ENCODE peak calls at places on chromosome 4, in four cellular contexts. Z is K562, A is GM12878, U is HepG2. N is an unnamed sample.
A peak's percentile ranks its signal among the peaks of the same experiment; 100 is the strongest.

GRCh38 chr4:56976878-56977320 is 507 bp downstream of the NOA1 start:
- DNase-seq in Z (peak; percentile 54), A (no peak), U (peak; percentile 26), N (peak; percentile 44)

GRCh38 chr4:103996637-103997036 is 276.9 kb upstream of the TACR3 start:
- DNase-seq in Z (no peak), A (no peak), U (peak; percentile 45), N (peak; percentile 42)

GRCh38 chr4:151484396-151485102 is 75.6 kb downstream of the FHIP1A start:
- DNase-seq in Z (no peak), A (no peak), U (peak; percentile 38), N (no peak)

GRCh38 chr4:140633154-140633553 is 64.4 kb upstream of the UCP1 start:
- DNase-seq in Z (no peak), A (no peak), U (no peak), N (no peak)

GRCh38 chr4:63787326-63787725 is 621.9 kb downstream of the TECRL start:
- DNase-seq in Z (no peak), A (no peak), U (no peak), N (no peak)

GRCh38 chr4:108556166-108556565 is 64.2 kb upstream of the RPL34 start:
- DNase-seq in Z (no peak), A (no peak), U (no peak), N (no peak)

GRCh38 chr4:144656857-144657256 is 10.9 kb downstream of the HHIP start:
- DNase-seq in Z (no peak), A (no peak), U (no peak), N (no peak)

GRCh38 chr4:158810487-158811215 is 41.8 kb downstream of the FNIP2 start:
- DNase-seq in Z (no peak), A (no peak), U (no peak), N (peak; percentile 66)

GRCh38 chr4:119029847-119030535 is 105.6 kb upstream of the MYOZ2 start:
- DNase-seq in Z (no peak), A (no peak), U (no peak), N (no peak)

GRCh38 chr4:15794905-15795304 is 16.8 kb downstream of the CD38 start:
- DNase-seq in Z (no peak), A (no peak), U (no peak), N (no peak)

DNA sequence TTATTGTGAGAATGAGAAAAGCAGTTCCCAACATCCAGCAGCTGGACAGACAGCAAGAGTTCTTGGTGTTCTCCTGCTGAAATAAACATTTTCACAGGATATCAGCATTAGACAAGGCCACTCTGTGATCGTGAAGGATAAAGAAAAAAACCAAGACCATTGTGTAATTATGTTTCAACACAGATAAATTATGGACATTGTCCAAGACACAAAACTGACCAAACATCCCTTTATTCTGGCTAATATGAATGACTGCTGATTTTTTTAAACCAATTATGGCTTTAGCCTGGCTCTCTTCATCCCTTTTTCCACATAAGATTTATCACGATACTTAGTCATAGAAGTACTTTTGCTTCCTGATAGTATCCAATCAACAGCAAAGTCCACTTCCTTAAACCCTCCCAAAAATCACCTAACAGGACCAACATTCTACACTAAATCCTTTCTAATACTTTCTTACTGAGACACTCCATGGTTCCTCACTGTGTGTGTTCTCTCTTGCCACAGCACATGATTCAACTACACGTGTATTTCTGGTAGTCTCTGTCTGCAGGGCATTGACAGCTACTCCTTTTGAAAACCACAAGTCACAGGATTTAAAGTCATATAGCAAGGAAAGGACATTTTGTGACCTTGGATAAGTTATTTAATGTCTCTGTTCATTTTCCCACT is 137.0 kb upstream of the PGRMC2 start:
- DNase-seq in Z (no peak), A (no peak), U (no peak), N (no peak)
- TF ChIP-seq BHLHE40 in Z (no peak), A (no peak), U (no peak), N (no peak)

GRCh38 chr4:52856802-52857201 is 5.3 kb upstream of the RASL11B start:
- DNase-seq in Z (no peak), A (no peak), U (no peak), N (no peak)
- TF ChIP-seq FOXM1 in Z (no peak), A (no peak), U (no peak), N (no peak)

DNA sequence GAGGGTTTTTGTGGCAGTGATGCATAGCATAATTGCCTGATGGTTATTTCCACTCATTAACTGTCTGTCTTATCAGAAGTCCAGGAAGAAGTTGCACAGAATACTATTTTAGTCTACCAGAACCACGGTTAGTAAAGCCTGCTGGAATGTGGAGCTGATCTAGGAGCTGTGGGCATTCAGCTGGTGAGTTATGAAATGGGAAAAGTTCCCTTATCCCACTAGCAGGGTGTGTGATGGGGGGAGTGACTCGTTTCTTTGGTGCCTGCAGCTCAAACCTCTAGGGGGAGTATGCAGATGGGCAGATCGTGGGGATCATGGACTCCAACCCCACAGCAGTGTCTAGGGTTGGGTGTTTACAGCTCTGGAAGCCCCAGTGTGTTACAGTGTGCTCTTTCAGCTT is 305.6 kb upstream of the BOD1L1 start:
- DNase-seq in Z (no peak), A (no peak), U (no peak), N (no peak)
- TF ChIP-seq BHLHE40 in Z (no peak), A (no peak), U (no peak), N (no peak)

GRCh38 chr4:168408620-168409019 is 71.7 kb downstream of the DDX60L start:
- DNase-seq in Z (no peak), A (no peak), U (no peak), N (peak; percentile 14)
- TF ChIP-seq FOXM1 in Z (no peak), A (no peak), U (no peak), N (no peak)

GRCh38 chr4:180770265-180770664 is 1472.9 kb upstream of the TENM3 start:
- DNase-seq in Z (no peak), A (no peak), U (no peak), N (no peak)

GRCh38 chr4:180768610-180769009 is 1474.6 kb upstream of the TENM3 start:
- DNase-seq in Z (no peak), A (no peak), U (no peak), N (no peak)

GRCh38 chr4:180766903-180767302 is 1476.3 kb upstream of the TENM3 start:
- DNase-seq in Z (no peak), A (no peak), U (no peak), N (no peak)

GRCh38 chr4:180767330-180767729 is 1475.9 kb upstream of the TENM3 start:
- DNase-seq in Z (no peak), A (no peak), U (no peak), N (no peak)
- TF ChIP-seq BHLHE40 in Z (no peak), A (no peak), U (no peak), N (no peak)

GRCh38 chr4:175536852-175537453 is 275.1 kb downstream of the GPM6A start:
- DNase-seq in Z (peak; percentile 22), A (peak; percentile 7), U (peak; percentile 35), N (peak; percentile 26)
- TF ChIP-seq FOXM1 in Z (no peak), A (no peak), U (no peak), N (no peak)

DNA sequence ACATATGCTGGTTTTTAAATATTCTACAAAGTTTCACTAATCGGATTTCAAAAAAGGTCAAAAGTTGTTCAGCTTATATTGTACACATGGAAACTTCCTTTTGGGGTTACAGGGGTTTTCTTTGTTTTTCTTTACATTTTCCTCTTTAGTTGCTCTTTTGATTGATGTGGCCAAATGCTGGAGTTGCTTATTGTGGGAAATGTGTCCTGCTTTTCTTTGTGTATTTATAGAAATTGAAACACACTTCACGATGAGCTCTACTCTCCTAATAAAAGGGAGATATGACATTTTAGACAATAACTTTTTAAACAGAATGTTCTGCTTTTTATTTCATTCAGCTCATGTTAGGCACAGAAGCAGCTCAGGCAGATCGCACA is 50.7 kb upstream of the SPRY1 start:
- DNase-seq in Z (no peak), A (no peak), U (no peak), N (no peak)
- TF ChIP-seq BHLHE40 in Z (no peak), A (no peak), U (no peak), N (no peak)